ENCODE peak calls at places on chromosomes 11 and 22, in ten cellular contexts. U is endothelial cell of umbilical vein, C is hypothalamus, K is mesenchymal stem cell, H is NCI-H510A, I is type B pancreatic cell, Q is right lobe of liver, B is midbrain, R is AG20443, J is T-helper 2 cell. W is an unnamed sample.

GRCh38 chr22:25747245-25747944 is 5.4 kb downstream of the MYO18B start:
- DNase-seq in U (peak; percentile 88), C (no peak), K (peak; percentile 87), H (no peak), I (no peak), Q (peak; percentile 59), B (no peak), R (peak; percentile 97), J (no peak), W (peak; percentile 98)

GRCh38 chr11:104968365-104968855 is at the start of gene CASP4:
- DNase-seq in U (peak; percentile 93), C (no peak), K (peak; percentile 91), H (no peak), I (no peak), Q (no peak), B (no peak), R (peak; percentile 63), J (no peak), W (peak; percentile 59)

GRCh38 chr11:12175694-12176241 is 65.4 kb downstream of the MICAL2 start:
- DNase-seq in U (peak; percentile 58), C (no peak), K (peak; percentile 94), H (no peak), I (no peak), Q (no peak), B (no peak), R (peak; percentile 84), J (no peak), W (peak; percentile 88)

GRCh38 chr11:45920531-45921477 is 1.7 kb upstream of the LARGE2 start:
- DNase-seq in U (no peak), C (no peak), K (no peak), H (no peak), I (no peak), Q (no peak), B (no peak), R (no peak), J (no peak), W (no peak)

GRCh38 chr22:46737976-46738641 is at the start of gene CERK:
- DNase-seq in U (peak; percentile 73), C (peak; percentile 52), K (peak; percentile 81), H (no peak), I (no peak), Q (peak; percentile 86), B (peak; percentile 81), R (peak; percentile 93), J (peak; percentile 39), W (peak; percentile 88)

GRCh38 chr11:17544181-17544622 is at the start of gene USH1C:
- DNase-seq in U (no peak), C (no peak), K (no peak), H (no peak), I (no peak), Q (no peak), B (no peak), R (peak; percentile 61), J (no peak), W (no peak)

GRCh38 chr22:48362736-48363404 is 1464.8 kb downstream of the BRD1 start:
- DNase-seq in U (no peak), C (no peak), K (no peak), H (no peak), I (peak; percentile 55), Q (no peak), B (no peak), R (no peak), J (no peak), W (no peak)

GRCh38 chr22:35219012-35219411 is 38.3 kb upstream of the HMGXB4 start:
- DNase-seq in U (no peak), C (no peak), K (peak; percentile 66), H (no peak), I (no peak), Q (no peak), B (no peak), R (peak; percentile 63), J (no peak), W (peak; percentile 78)

GRCh38 chr11:72741429-72741833 is 10.8 kb downstream of the ARAP1 start:
- DNase-seq in U (no peak), C (no peak), K (peak; percentile 86), H (no peak), I (no peak), Q (peak; percentile 69), B (peak; percentile 31), R (no peak), J (no peak), W (no peak)

GRCh38 chr11:13104619-13105236 is 95.6 kb downstream of the RASSF10 start:
- DNase-seq in U (peak; percentile 88), C (no peak), K (no peak), H (no peak), I (no peak), Q (no peak), B (no peak), R (no peak), J (no peak), W (no peak)

W was measured in AG08395.